ENCODE peak calls at places on chromosomes 4 and X, in six cellular contexts. E is CD8-positive, alpha-beta memory T cell; C is left lung; P is tibial artery; V is dorsolateral prefrontal cortex; R is Peyer's patch. H is an unnamed sample.
A peak's percentile ranks its signal among the peaks of the same experiment; 100 is the strongest.

GRCh38 chr4:3269105-3269927 is 20.4 kb downstream of the MSANTD1 start:
- DNase-seq in R (peak; percentile 39), C (peak; percentile 67), P (peak; percentile 17), V (peak; percentile 39), E (no peak), H (no peak)

GRCh38 chrX:49210406-49210805 is 10.4 kb upstream of the SYP start:
- DNase-seq in V (no peak), C (no peak), E (no peak), R (no peak), P (no peak), H (no peak)

GRCh38 chr4:161496-162284 is 37.4 kb downstream of the ZNF718 start:
- DNase-seq in C (no peak), E (no peak), R (no peak), V (no peak), P (no peak), H (no peak)

GRCh38 chr4:94962484-94962883 is 204.7 kb downstream of the BMPR1B start:
- DNase-seq in E (no peak), R (no peak), C (no peak), V (no peak), P (no peak), H (no peak)

GRCh38 chr4:139950568-139950967 is 203.4 kb downstream of the MAML3 start:
- DNase-seq in V (no peak), R (no peak), E (peak; percentile 2), C (no peak), P (no peak), H (peak; percentile 72)

GRCh38 chr4:70619288-70619687 is 9.3 kb upstream of the ENAM start:
- DNase-seq in E (peak; percentile 11), R (no peak), V (no peak), P (no peak), C (no peak), H (no peak)

GRCh38 chr4:157739237-157739636 is 433.6 kb downstream of the GASK1B start:
- DNase-seq in C (no peak), P (no peak), V (no peak), R (no peak), E (no peak), H (no peak)

GRCh38 chr4:10605746-10606482 is 78.7 kb downstream of the CLNK start:
- DNase-seq in V (no peak), C (no peak), P (no peak), R (no peak), E (no peak), H (no peak)

GRCh38 chrX:9327747-9328145 is 137.1 kb upstream of the TBL1X start:
- DNase-seq in C (no peak), V (no peak), R (no peak), P (no peak), E (no peak), H (no peak)

GRCh38 chr4:55733874-55734437 is 85.6 kb upstream of the EXOC1L start:
- DNase-seq in R (peak; percentile 94), P (peak; percentile 50), E (no peak), C (peak; percentile 79), V (no peak), H (no peak)

GRCh38 chr4:113692809-113693411 is 68.6 kb downstream of the CAMK2D start:
- DNase-seq in E (no peak), P (no peak), R (no peak), V (no peak), C (no peak), H (no peak)

GRCh38 chrX:118115948-118116307 is 682 bp downstream of the KLHL13 start:
- DNase-seq in E (no peak), V (no peak), R (no peak), P (no peak), C (no peak), H (no peak)

GRCh38 chr4:142128529-142128928 is 492.1 kb downstream of the IL15 start:
- DNase-seq in P (no peak), R (peak; percentile 46), C (no peak), V (peak; percentile 40), E (no peak), H (no peak)

GRCh38 chrX:151698485-151698884 is 3.2 kb downstream of the PRRG3 start:
- DNase-seq in R (no peak), E (no peak), P (no peak), V (no peak), C (no peak), H (no peak)

GRCh38 chr4:128553665-128554515 is 255.6 kb upstream of the JADE1 start:
- DNase-seq in E (no peak), P (no peak), R (no peak), V (no peak), C (no peak), H (no peak)

GRCh38 chrX:131901581-131901980 is 121.5 kb upstream of the STK26 start:
- DNase-seq in P (no peak), V (no peak), C (no peak), E (no peak), R (no peak), H (no peak)

GRCh38 chr4:123673971-123674370 is 277.4 kb downstream of the SPRY1 start:
- DNase-seq in E (no peak), C (no peak), P (no peak), V (no peak), R (no peak), H (no peak)

GRCh38 chrX:154775611-154776349 is 13.1 kb downstream of the DKC1 start:
- DNase-seq in P (no peak), C (no peak), E (no peak), R (no peak), V (peak; percentile 46), H (no peak)

GRCh38 chr4:81207793-81208192 is 7.2 kb downstream of the PRKG2 start:
- DNase-seq in P (no peak), C (no peak), V (no peak), R (no peak), E (no peak), H (no peak)

GRCh38 chrX:55026143-55026542 is 4.6 kb downstream of the ALAS2 start:
- DNase-seq in V (no peak), R (no peak), P (no peak), C (no peak), E (no peak), H (no peak)

GRCh38 chr4:172573899-172574298 is 594.7 kb upstream of the GALNT7 start:
- DNase-seq in R (no peak), E (no peak), C (no peak), V (no peak), P (no peak), H (no peak)

GRCh38 chr4:6351246-6352000 is 81.8 kb downstream of the WFS1 start:
- DNase-seq in R (no peak), P (no peak), E (no peak), C (peak; percentile 62), V (no peak), H (no peak)

GRCh38 chrX:56726609-56727008 is 2.4 kb upstream of the NBDY start:
- DNase-seq in E (peak; percentile 40), R (peak; percentile 56), P (no peak), V (no peak), C (no peak), H (peak; percentile 56)

GRCh38 chrX:103628386-103629290 is at the start of gene TCEAL1:
- DNase-seq in V (peak; percentile 73), E (peak; percentile 32), P (peak; percentile 70), C (peak; percentile 85), R (peak; percentile 88), H (peak; percentile 28)

GRCh38 chrX:131979116-131979515 is 44.0 kb upstream of the STK26 start:
- DNase-seq in P (no peak), C (no peak), V (no peak), E (no peak), R (no peak), H (no peak)

GRCh38 chrX:27186671-27187070 is 276.5 kb downstream of the PPP4R3C start:
- DNase-seq in C (no peak), P (no peak), R (peak; percentile 50), V (no peak), E (peak; percentile 13), H (peak; percentile 41)

GRCh38 chr4:83629945-83630684 is 94.2 kb downstream of the GPAT3 start:
- DNase-seq in R (peak; percentile 86), C (no peak), P (peak; percentile 41), E (no peak), V (no peak), H (peak; percentile 25)

GRCh38 chr4:1766336-1767057 is 26.6 kb upstream of the FGFR3 start:
- DNase-seq in E (no peak), C (no peak), V (no peak), P (no peak), R (no peak), H (no peak)

GRCh38 chrX:57156397-57157049 is 19.3 kb upstream of the SPIN2A start:
- DNase-seq in E (no peak), C (no peak), R (peak; percentile 51), P (no peak), V (no peak), H (peak; percentile 21)

GRCh38 chr4:40264995-40265909 is 68.4 kb downstream of the RHOH start:
- DNase-seq in C (no peak), R (peak; percentile 79), P (no peak), E (peak; percentile 77), V (no peak), H (peak; percentile 73)

GRCh38 chr4:176789955-176790354 is 2.8 kb downstream of the VEGFC start:
- DNase-seq in C (no peak), V (no peak), P (no peak), R (no peak), E (no peak), H (peak; percentile 25)

GRCh38 chr4:69092190-69092589 is 4.1 kb upstream of the UGT2B7 start:
- DNase-seq in E (no peak), V (no peak), R (no peak), C (no peak), P (no peak), H (no peak)

GRCh38 chr4:87011340-87012034 is 76.7 kb downstream of the AFF1 start:
- DNase-seq in P (no peak), R (no peak), E (no peak), C (no peak), V (no peak), H (no peak)
- H3K4me3 ChIP-seq in P (no peak overlapping the region), R (no peak overlapping the region), E (no peak overlapping the region), C (no peak overlapping the region), V (no peak overlapping the region), H (no peak overlapping the region)

GRCh38 chr4:143338313-143338712 is 1.6 kb downstream of the GAB1 start:
- DNase-seq in E (no peak), V (no peak), R (no peak), C (no peak), P (no peak), H (no peak)
- H3K4me3 ChIP-seq in E (no peak overlapping the region), V (peak overlapping the region; percentile 86), R (peak overlapping the region; percentile 85), C (peak overlapping the region; percentile 86), P (peak overlapping the region; percentile 62), H (no peak overlapping the region)

DNA sequence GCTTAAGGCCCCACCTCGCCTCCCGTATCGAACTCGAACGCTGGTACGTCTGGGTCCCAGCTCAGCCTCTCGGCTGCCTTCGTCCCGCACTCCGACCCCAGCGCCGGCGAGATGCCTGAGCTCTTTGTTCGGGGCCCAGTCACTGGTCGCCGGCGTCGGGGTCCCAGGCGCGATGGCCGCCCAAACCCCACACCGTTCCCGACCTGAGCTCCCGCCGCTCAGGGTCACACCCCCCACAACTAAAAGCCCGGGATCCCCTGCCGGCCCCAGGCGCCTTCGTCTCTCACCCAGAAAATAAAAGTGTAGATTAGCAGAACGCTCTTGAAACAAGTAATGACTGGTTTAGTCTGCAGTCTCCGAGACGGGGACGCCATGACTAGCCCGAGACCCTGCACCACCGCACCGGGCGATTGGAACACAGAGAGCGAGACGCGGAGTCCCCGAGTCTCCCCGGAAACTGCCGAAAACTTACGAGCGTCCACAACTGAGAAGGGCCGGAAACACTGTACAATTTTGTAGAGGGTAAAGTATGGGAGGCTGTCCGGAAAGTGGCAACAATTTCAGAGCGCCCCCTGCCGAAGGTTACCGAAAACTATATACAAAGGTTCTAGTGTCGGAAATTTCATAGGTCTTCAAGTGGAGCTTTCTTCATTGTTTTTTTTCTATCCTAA is at the start of gene TSPAN6:
- DNase-seq in P (peak; percentile 60), C (peak; percentile 66), R (peak; percentile 88), V (peak; percentile 66), E (peak; percentile 59), H (no peak)
- H3K4me3 ChIP-seq in P (peak within 1 kb of the TSS; percentile 64), C (peak within 1 kb of the TSS; percentile 42), R (peak within 1 kb of the TSS; percentile 59), V (peak within 1 kb of the TSS; percentile 38), E (peak within 1 kb of the TSS; percentile 45), H (no peak within 1 kb of the TSS)

GRCh38 chrX:65035451-65035779 is 59.2 kb upstream of the ZC4H2 start:
- DNase-seq in C (peak; percentile 41), R (peak; percentile 53), E (no peak), V (peak; percentile 46), P (peak; percentile 20), H (no peak)
- H3K4me3 ChIP-seq in C (peak overlapping the region; percentile 28), R (peak overlapping the region; percentile 64), E (peak overlapping the region; percentile 77), V (peak overlapping the region; percentile 57), P (peak overlapping the region; percentile 81), H (peak overlapping the region; percentile 71)

H was measured in Jurkat, Clone E6-1.